ENCODE peak calls at places on chromosome 21, in ten cellular contexts. One of them, this sample, is unnamed.

GRCh38 chr21:26686278-26686677 is 113.2 kb upstream of the CYYR1 start:
- DNase-seq in left colon: no peak
- DNase-seq in kidney tubule cell: peak; percentile 78
- DNase-seq in nephron progenitor cell: no peak
- DNase-seq in WTC11: peak; percentile 22
- DNase-seq in ACHN: peak; percentile 65
- DNase-seq in naive thymus-derived CD8-positive, alpha-beta T cell: peak; percentile 14
- DNase-seq in NCI-H1694 treated with DMSO at 0.1 percent for 48 hours: no peak
- DNase-seq in upper lobe of right lung: no peak
- DNase-seq in anterior cingulate cortex: no peak
- DNase-seq in this sample: no peak

GRCh38 chr21:45822002-45822397 is 159.6 kb upstream of the COL6A1 start:
- DNase-seq in left colon: no peak
- DNase-seq in kidney tubule cell: no peak
- DNase-seq in nephron progenitor cell: no peak
- DNase-seq in WTC11: no peak
- DNase-seq in ACHN: no peak
- DNase-seq in naive thymus-derived CD8-positive, alpha-beta T cell: no peak
- DNase-seq in NCI-H1694 treated with DMSO at 0.1 percent for 48 hours: no peak
- DNase-seq in upper lobe of right lung: no peak
- DNase-seq in anterior cingulate cortex: no peak
- DNase-seq in this sample: no peak

GRCh38 chr21:37866027-37866426 is 50.2 kb downstream of the KCNJ6 start:
- DNase-seq in left colon: no peak
- DNase-seq in kidney tubule cell: peak; percentile 85
- DNase-seq in nephron progenitor cell: no peak
- DNase-seq in WTC11: no peak
- DNase-seq in ACHN: no peak
- DNase-seq in naive thymus-derived CD8-positive, alpha-beta T cell: no peak
- DNase-seq in NCI-H1694 treated with DMSO at 0.1 percent for 48 hours: no peak
- DNase-seq in upper lobe of right lung: no peak
- DNase-seq in anterior cingulate cortex: no peak
- DNase-seq in this sample: no peak

GRCh38 chr21:16519656-16520055 is 789.9 kb downstream of the USP25 start:
- DNase-seq in left colon: no peak
- DNase-seq in kidney tubule cell: no peak
- DNase-seq in nephron progenitor cell: no peak
- DNase-seq in WTC11: no peak
- DNase-seq in ACHN: no peak
- DNase-seq in naive thymus-derived CD8-positive, alpha-beta T cell: no peak
- DNase-seq in NCI-H1694 treated with DMSO at 0.1 percent for 48 hours: no peak
- DNase-seq in upper lobe of right lung: no peak
- DNase-seq in anterior cingulate cortex: no peak
- DNase-seq in this sample: no peak

GRCh38 chr21:45072963-45073300 is 1.4 kb upstream of the ADARB1 start:
- DNase-seq in left colon: no peak
- DNase-seq in kidney tubule cell: no peak
- DNase-seq in nephron progenitor cell: no peak
- DNase-seq in WTC11: no peak
- DNase-seq in ACHN: no peak
- DNase-seq in naive thymus-derived CD8-positive, alpha-beta T cell: no peak
- DNase-seq in NCI-H1694 treated with DMSO at 0.1 percent for 48 hours: no peak
- DNase-seq in upper lobe of right lung: no peak
- DNase-seq in anterior cingulate cortex: no peak
- DNase-seq in this sample: no peak

GRCh38 chr21:15433091-15433490 is 296.7 kb upstream of the USP25 start:
- DNase-seq in left colon: no peak
- DNase-seq in kidney tubule cell: peak; percentile 31
- DNase-seq in nephron progenitor cell: no peak
- DNase-seq in WTC11: no peak
- DNase-seq in ACHN: no peak
- DNase-seq in naive thymus-derived CD8-positive, alpha-beta T cell: no peak
- DNase-seq in NCI-H1694 treated with DMSO at 0.1 percent for 48 hours: no peak
- DNase-seq in upper lobe of right lung: no peak
- DNase-seq in anterior cingulate cortex: no peak
- DNase-seq in this sample: no peak

GRCh38 chr21:38834725-38835124 is 29.0 kb downstream of the ETS2 start:
- DNase-seq in left colon: no peak
- DNase-seq in kidney tubule cell: no peak
- DNase-seq in nephron progenitor cell: no peak
- DNase-seq in WTC11: no peak
- DNase-seq in ACHN: no peak
- DNase-seq in naive thymus-derived CD8-positive, alpha-beta T cell: no peak
- DNase-seq in NCI-H1694 treated with DMSO at 0.1 percent for 48 hours: no peak
- DNase-seq in upper lobe of right lung: no peak
- DNase-seq in anterior cingulate cortex: no peak
- DNase-seq in this sample: no peak

GRCh38 chr21:39441502-39442475 is 3.8 kb downstream of the LCA5L start:
- DNase-seq in left colon: no peak
- DNase-seq in kidney tubule cell: peak; percentile 65
- DNase-seq in nephron progenitor cell: peak; percentile 27
- DNase-seq in WTC11: peak; percentile 39
- DNase-seq in ACHN: peak; percentile 52
- DNase-seq in naive thymus-derived CD8-positive, alpha-beta T cell: peak; percentile 26
- DNase-seq in NCI-H1694 treated with DMSO at 0.1 percent for 48 hours: peak; percentile 62
- DNase-seq in upper lobe of right lung: no peak
- DNase-seq in anterior cingulate cortex: no peak
- DNase-seq in this sample: no peak

GRCh38 chr21:36297555-36297937 is 22.5 kb upstream of the MORC3 start:
- DNase-seq in left colon: no peak
- DNase-seq in kidney tubule cell: no peak
- DNase-seq in nephron progenitor cell: no peak
- DNase-seq in WTC11: no peak
- DNase-seq in ACHN: no peak
- DNase-seq in naive thymus-derived CD8-positive, alpha-beta T cell: no peak
- DNase-seq in NCI-H1694 treated with DMSO at 0.1 percent for 48 hours: no peak
- DNase-seq in upper lobe of right lung: peak; percentile 19
- DNase-seq in anterior cingulate cortex: no peak
- DNase-seq in this sample: no peak

GRCh38 chr21:41888749-41889376 is 9.7 kb upstream of the PRDM15 start:
- DNase-seq in left colon: no peak
- DNase-seq in kidney tubule cell: no peak
- DNase-seq in nephron progenitor cell: no peak
- DNase-seq in WTC11: no peak
- DNase-seq in ACHN: no peak
- DNase-seq in naive thymus-derived CD8-positive, alpha-beta T cell: no peak
- DNase-seq in NCI-H1694 treated with DMSO at 0.1 percent for 48 hours: no peak
- DNase-seq in upper lobe of right lung: no peak
- DNase-seq in anterior cingulate cortex: no peak
- DNase-seq in this sample: peak; percentile 71